ENCODE peak calls at places on chromosomes 3 and 15, in ten cellular contexts. U is sigmoid colon, W is A549, R is H54, G is heart left ventricle, N is tibial nerve, B is HepG2, E is transverse colon, L is uterus, C is body of pancreas. K is an unnamed sample.

GRCh38 chr3:43994594-43995077 is 247.1 kb upstream of the TOPAZ1 start:
- DNase-seq in U (no peak), W (no peak), R (no peak), G (no peak), N (no peak), B (no peak), E (no peak), L (no peak), C (no peak), K (no peak)

GRCh38 chr3:71512000-71512399 is 71.5 kb downstream of the FOXP1 start:
- DNase-seq in U (no peak), W (no peak), R (no peak), G (no peak), N (no peak), B (peak; percentile 10), E (peak; percentile 16), L (no peak), C (no peak), K (peak; percentile 24)

GRCh38 chr3:55270976-55271375 is 216.1 kb downstream of the WNT5A start:
- DNase-seq in U (no peak), W (no peak), R (no peak), G (no peak), N (no peak), B (peak; percentile 3), E (no peak), L (no peak), C (no peak), K (no peak)

GRCh38 chr15:90264649-90265048 is 823 bp upstream of the NGRN start:
- DNase-seq in U (no peak), W (peak; percentile 18), R (no peak), G (no peak), N (no peak), B (peak; percentile 60), E (peak; percentile 73), L (no peak), C (no peak), K (no peak)

GRCh38 chr3:53202331-53203015 is 41.5 kb downstream of the PRKCD start:
- DNase-seq in U (no peak), W (no peak), R (no peak), G (no peak), N (no peak), B (no peak), E (no peak), L (no peak), C (no peak), K (no peak)

GRCh38 chr3:108486910-108487309 is 23.5 kb downstream of the MYH15 start:
- DNase-seq in U (no peak), W (no peak), R (no peak), G (peak; percentile 34), N (no peak), B (no peak), E (no peak), L (no peak), C (no peak), K (no peak)

GRCh38 chr3:44348993-44349392 is 10.4 kb downstream of the TCAIM start:
- DNase-seq in U (no peak), W (no peak), R (no peak), G (no peak), N (no peak), B (no peak), E (no peak), L (no peak), C (no peak), K (no peak)

GRCh38 chr3:46372492-46373359 is 2.0 kb downstream of the CCR5 start:
- DNase-seq in U (no peak), W (no peak), R (no peak), G (no peak), N (no peak), B (no peak), E (no peak), L (no peak), C (no peak), K (peak; percentile 28)

GRCh38 chr3:3800685-3801509 is 1.7 kb downstream of the LRRN1 start:
- DNase-seq in U (no peak), W (no peak), R (no peak), G (no peak), N (no peak), B (no peak), E (no peak), L (no peak), C (peak; percentile 74), K (no peak)

GRCh38 chr3:3800076-3800448 is 831 bp downstream of the LRRN1 start:
- DNase-seq in U (no peak), W (no peak), R (no peak), G (no peak), N (no peak), B (no peak), E (no peak), L (no peak), C (peak; percentile 35), K (no peak)

GRCh38 chr3:3798641-3799113 is 554 bp upstream of the LRRN1 start:
- DNase-seq in U (no peak), W (no peak), R (no peak), G (no peak), N (no peak), B (no peak), E (peak; percentile 9), L (no peak), C (peak; percentile 17), K (no peak)

GRCh38 chr3:3801510-3801841 is 2.2 kb downstream of the LRRN1 start:
- DNase-seq in U (no peak), W (no peak), R (no peak), G (no peak), N (no peak), B (no peak), E (no peak), L (no peak), C (no peak), K (no peak)

GRCh38 chr3:3799173-3800075 is at the start of gene LRRN1:
- DNase-seq in U (peak; percentile 61), W (peak; percentile 3), R (no peak), G (peak; percentile 49), N (no peak), B (no peak), E (peak; percentile 48), L (no peak), C (peak; percentile 80), K (peak; percentile 2)
- TF ChIP-seq POLR2A in U (no peak), W (no peak), R (no peak), G (no peak), N (no peak), B (no peak), E (no peak), L (peak; percentile 39), C (no peak), K (no peak)

GRCh38 chr15:73681073-73681472 is 3.1 kb upstream of the CD276 start:
- DNase-seq in U (no peak), W (no peak), R (no peak), G (no peak), N (no peak), B (no peak), E (no peak), L (no peak), C (no peak), K (no peak)

GRCh38 chr15:73681856-73682596 is 2.2 kb upstream of the CD276 start:
- DNase-seq in U (no peak), W (no peak), R (no peak), G (no peak), N (no peak), B (no peak), E (no peak), L (no peak), C (no peak), K (no peak)

GRCh38 chr15:73682597-73683090 is 1.5 kb upstream of the CD276 start:
- DNase-seq in U (no peak), W (no peak), R (no peak), G (no peak), N (no peak), B (no peak), E (no peak), L (no peak), C (no peak), K (no peak)

GRCh38 chr15:73683624-73684536 is at the start of gene CD276:
- DNase-seq in U (peak; percentile 87), W (peak; percentile 57), R (peak; percentile 61), G (peak; percentile 89), N (peak; percentile 40), B (peak; percentile 61), E (peak; percentile 73), L (peak; percentile 68), C (peak; percentile 82), K (no peak)

DNA sequence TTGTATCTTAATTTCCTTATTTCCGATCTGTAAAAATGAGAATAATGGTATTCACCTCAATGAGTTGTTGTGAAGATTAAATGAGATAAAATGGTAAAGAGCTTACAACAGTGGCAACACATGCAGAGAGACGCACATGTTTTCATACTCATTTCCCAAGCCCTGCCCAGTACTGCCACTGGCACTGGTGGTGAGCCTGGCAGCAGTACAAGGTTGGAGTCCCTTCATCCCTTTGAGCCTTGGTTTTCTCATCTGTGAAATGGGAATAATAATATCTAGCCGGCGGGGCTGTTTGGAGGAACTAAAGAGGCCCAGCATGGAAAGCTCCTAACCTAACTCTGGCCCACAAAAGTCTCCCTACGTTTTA is 943 bp upstream of the CD276 start:
- DNase-seq in U (no peak), W (no peak), R (no peak), G (no peak), N (no peak), B (no peak), E (no peak), L (no peak), C (no peak), K (no peak)
- TF ChIP-seq POLR2A in U (no peak), W (no peak), R (no peak), G (no peak), N (no peak), B (no peak), E (no peak), L (no peak), C (no peak), K (no peak)

DNA sequence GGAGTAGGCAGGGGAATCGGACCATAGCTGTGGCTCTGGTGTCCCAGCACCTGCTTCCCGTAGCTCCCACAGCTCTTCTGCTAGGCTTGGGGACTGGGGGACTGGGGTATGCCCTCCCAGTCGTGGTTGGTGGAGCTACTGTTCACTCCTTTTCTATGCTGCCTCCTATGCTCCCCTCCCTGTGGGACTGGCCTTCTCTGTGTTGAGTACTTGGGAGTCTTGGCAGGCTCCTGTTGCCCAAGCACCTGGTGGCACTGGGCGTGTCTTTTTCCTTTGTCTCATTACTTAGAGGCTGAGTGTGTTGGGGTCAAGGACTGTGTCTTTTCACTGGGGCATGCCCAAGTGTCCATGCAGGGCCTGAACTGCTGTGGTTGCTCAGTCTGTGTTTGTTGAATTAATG is 222.4 kb downstream of the EPHB1 start:
- DNase-seq in U (no peak), W (no peak), R (no peak), G (no peak), N (no peak), B (no peak), E (no peak), L (no peak), C (no peak), K (no peak)
- TF ChIP-seq POLR2A in U (no peak), W (no peak), R (no peak), G (no peak), N (no peak), B (no peak), E (no peak), L (no peak), C (no peak), K (no peak)

DNA sequence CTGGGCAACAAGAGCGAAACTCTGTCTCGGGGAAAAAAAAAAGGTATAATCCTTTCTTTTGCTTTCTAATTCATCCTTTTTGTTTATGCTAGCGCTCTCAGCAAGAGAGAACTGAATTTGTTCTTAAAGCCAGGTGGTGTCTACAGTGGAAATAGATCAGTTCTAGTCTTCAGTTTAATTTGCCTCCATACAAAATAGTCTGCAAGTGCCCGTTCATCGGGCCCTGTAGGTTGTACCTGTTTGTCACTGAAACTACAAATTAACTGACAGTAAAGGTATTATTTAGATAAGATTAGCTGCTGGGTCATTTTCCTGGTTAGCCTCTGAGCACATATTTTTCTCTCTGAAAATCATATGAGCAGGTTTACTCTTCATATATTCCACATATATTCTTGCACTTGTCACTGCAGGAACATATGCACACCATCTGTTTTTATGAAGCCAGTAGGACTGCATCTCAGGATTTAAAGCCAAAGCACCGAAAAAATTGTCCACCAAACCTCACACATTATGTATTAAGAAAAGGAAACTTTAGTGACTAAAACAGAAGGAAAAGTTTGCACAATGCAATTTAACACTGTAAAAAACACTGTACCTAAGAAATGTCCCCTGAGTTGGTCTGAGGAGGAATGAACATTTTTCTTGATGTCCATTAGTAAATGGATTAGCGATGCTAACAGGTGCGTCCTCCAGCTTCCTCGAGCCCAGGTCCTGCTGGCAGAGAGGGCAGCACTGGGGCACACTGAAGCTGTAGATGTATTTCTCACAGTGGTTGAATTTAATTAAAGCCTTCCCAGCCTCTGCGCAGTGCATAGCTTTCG is 437 bp downstream of the MKRN2OS start:
- DNase-seq in U (no peak), W (no peak), R (no peak), G (no peak), N (no peak), B (no peak), E (no peak), L (no peak), C (no peak), K (no peak)
- TF ChIP-seq POLR2A in U (no peak), W (no peak), R (no peak), G (no peak), N (no peak), B (no peak), E (peak; percentile 92), L (no peak), C (peak; percentile 88), K (no peak)